ENCODE peak calls at places on chromosomes 16 and 17, in five cellular contexts. K is heart right ventricle, M is lower lobe of right lung, F is A549, C is ascending aorta. B is an unnamed sample. For H3K4me1, the result is how much of the 10 kb centered on the place peaks cover.

GRCh38 chr17:2693561-2694380 is 17.8 kb downstream of the CLUH start:
- DNase-seq in K (no peak), M (no peak), F (no peak), C (no peak), B (no peak)

GRCh38 chr16:79647586-79647985 is 47.0 kb upstream of the MAF start:
- DNase-seq in K (no peak), M (no peak), F (no peak), C (no peak), B (no peak)

GRCh38 chr16:2056681-2057407 is 9.1 kb downstream of the TSC2 start:
- DNase-seq in K (no peak), M (no peak), F (no peak), C (no peak), B (no peak)

GRCh38 chr17:78977992-78978973 is 1.4 kb downstream of the LGALS3BP start:
- DNase-seq in K (no peak), M (no peak), F (no peak), C (no peak), B (peak)

GRCh38 chr17:9022553-9023388 is 1.5 kb downstream of the NTN1 start:
- DNase-seq in K (no peak), M (no peak), F (no peak), C (no peak), B (peak)

GRCh38 chr16:10824111-10824893 is 5.7 kb upstream of the TVP23A start:
- DNase-seq in K (no peak), M (peak), F (no peak), C (no peak), B (no peak)

GRCh38 chr17:49730078-49730786 is 22.5 kb upstream of the SLC35B1 start:
- DNase-seq in K (peak), M (peak), F (no peak), C (peak), B (peak)

GRCh38 chr16:24820522-24820921 is 25.2 kb upstream of the SLC5A11 start:
- DNase-seq in K (no peak), M (no peak), F (no peak), C (no peak), B (no peak)

GRCh38 chr16:8920676-8921625 is 38.8 kb downstream of the LITAFD start:
- DNase-seq in K (no peak), M (no peak), F (no peak), C (no peak), B (no peak)

GRCh38 chr16:74309789-74310781 is 13.5 kb downstream of the PSMD7 start:
- DNase-seq in K (no peak), M (no peak), F (peak), C (no peak), B (no peak)

GRCh38 chr16:85390511-85391174 is 222.5 kb upstream of the GSE1 start:
- DNase-seq in K (peak), M (peak), F (peak), C (no peak), B (peak)

GRCh38 chr17:74008196-74008595 is 195.3 kb upstream of the RPL38 start:
- DNase-seq in K (no peak), M (no peak), F (peak), C (no peak), B (no peak)

GRCh38 chr17:29445844-29446243 is 55.7 kb downstream of the TAOK1 start:
- DNase-seq in K (no peak), M (no peak), F (no peak), C (no peak), B (no peak)

GRCh38 chr17:15981208-15981607 is 18.3 kb downstream of the ZSWIM7 start:
- DNase-seq in K (no peak), M (no peak), F (no peak), C (no peak), B (no peak)

GRCh38 chr16:14215941-14216340 is 144.8 kb downstream of the MRTFB start:
- DNase-seq in K (no peak), M (no peak), F (no peak), C (no peak), B (no peak)

GRCh38 chr17:82849076-82849945 is 9.5 kb upstream of the ZNF750 start:
- DNase-seq in K (no peak), M (no peak), F (no peak), C (no peak), B (no peak)

GRCh38 chr17:30812218-30813177 is 12.0 kb downstream of the CRLF3 start:
- DNase-seq in K (no peak), M (no peak), F (no peak), C (no peak), B (no peak)

GRCh38 chr16:25192096-25192495 is 24.7 kb upstream of the AQP8 start:
- DNase-seq in K (no peak), M (no peak), F (no peak), C (no peak), B (no peak)

GRCh38 chr16:75627856-75628255 is 4.8 kb upstream of the ADAT1 start:
- DNase-seq in K (no peak), M (no peak), F (no peak), C (no peak), B (no peak)

GRCh38 chr17:35931794-35932419 is 1.3 kb upstream of the RDM1 start:
- DNase-seq in K (no peak), M (no peak), F (no peak), C (no peak), B (no peak)

DNA sequence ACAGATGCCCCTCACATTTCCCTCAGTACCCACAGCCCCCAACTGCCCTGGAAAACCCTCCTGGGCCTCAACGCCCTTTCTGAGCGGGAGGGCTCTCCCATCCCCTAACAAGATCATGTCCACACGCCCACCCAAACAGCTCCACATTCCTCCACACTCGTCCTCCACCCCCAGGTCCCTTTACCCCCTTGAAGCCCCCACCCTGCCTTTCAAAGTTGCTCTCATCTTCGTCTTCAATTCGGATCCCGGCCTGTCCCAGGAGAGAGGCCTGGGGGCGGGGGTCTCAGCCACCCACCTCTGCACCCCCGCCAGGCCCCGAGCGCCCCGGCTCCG is 14.3 kb downstream of the HOXB4 start:
- DNase-seq in K (no peak), M (no peak), F (no peak), C (no peak), B (no peak)
- H3K4me3 ChIP-seq in K (no peak), M (peak), F (no peak), C (peak), B (peak)

DNA sequence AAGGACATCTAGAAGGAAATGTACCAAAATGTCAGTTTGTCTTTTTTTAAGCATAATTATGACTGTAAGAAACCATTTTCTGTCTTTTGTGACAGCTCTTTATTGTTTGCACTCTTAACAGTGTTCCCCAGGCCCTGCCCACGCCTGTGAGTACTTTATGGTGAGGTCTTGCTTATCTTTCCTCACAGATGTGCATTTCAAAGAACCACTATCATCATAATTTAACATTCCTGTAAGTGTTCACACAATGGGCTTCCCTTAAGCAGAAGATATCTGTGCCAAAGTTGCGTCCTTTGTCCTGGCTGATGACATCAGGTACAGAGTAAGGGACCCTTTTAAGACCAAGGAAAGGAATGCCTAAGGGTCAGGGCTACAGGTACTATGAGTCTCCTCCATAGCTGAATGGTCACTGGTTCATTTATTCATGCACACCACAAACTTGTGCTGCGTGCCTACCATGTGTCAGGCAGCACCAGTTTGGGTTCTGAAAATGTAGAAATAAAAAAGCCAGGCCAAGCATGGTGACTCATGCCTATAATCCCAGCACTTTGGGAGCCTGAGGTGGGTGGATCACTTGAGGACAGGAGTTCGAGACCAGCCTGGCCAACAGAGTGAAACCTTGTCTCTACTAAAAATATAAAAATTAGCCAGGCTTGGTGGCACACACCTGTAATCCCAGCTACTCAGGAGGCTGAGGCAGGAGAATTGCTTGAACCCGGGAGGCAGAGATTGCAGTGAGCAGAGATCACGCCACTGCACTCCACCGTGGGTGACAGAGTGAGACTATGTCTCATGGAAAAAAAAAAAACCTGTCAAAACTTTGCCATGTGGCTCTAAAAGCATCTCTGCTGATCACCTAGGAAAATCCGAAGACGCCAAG is 55.4 kb upstream of the NLK start:
- DNase-seq in K (no peak), M (no peak), F (no peak), C (no peak), B (no peak)
- H3K27ac ChIP-seq in K (peak), M (no peak), F (no peak), C (no peak), B (peak)

GRCh38 chr16:342455-343213 is 9.9 kb downstream of the AXIN1 start:
- DNase-seq in K (no peak), M (no peak), F (no peak), C (no peak), B (no peak)

GRCh38 chr16:337437-337836 is 15.1 kb downstream of the AXIN1 start:
- DNase-seq in K (no peak), M (no peak), F (no peak), C (no peak), B (no peak)

GRCh38 chr16:337975-338575 is 14.4 kb downstream of the AXIN1 start:
- DNase-seq in K (no peak), M (no peak), F (no peak), C (no peak), B (no peak)

GRCh38 chr16:339680-340079 is 12.8 kb downstream of the AXIN1 start:
- DNase-seq in K (no peak), M (no peak), F (no peak), C (no peak), B (no peak)

DNA sequence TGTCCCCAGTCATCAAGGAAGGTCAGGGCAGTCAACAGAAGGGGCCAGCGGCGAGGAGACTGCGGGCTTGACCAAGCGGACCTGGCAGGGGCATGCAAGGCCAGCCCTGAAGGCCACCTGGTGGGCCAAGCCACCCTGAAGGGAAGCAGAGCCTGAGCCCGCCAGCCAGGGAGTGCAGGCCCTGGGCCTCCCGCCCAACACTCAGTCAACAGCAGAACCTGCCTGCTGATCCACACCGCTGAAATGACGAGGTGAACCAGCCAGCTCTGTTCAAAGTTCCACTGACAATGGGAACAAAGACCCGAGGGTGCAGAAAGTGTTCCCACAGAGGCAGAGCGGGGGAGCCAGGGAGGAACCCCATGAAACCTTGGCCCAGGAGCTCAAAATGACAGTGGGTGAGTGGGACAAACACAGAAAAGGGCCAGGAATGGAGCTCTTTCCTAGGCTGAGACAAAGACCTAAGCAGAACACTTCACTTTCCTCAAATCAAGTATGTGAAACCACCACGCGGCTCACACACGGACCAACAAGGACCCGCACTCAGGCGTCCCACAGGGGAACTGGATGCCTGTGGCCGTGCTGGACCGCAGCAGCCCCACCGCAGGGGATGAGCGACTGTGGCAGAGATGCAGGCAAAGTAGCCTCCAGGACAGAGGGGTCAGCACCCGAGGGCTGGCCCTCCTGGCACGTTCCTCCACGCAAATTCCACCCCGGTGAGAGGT is 12.0 kb downstream of the AXIN1 start:
- DNase-seq in K (no peak), M (no peak), F (no peak), C (no peak), B (no peak)
- H3K4me1 ChIP-seq in K (under half), M (under half), F (under half), C (under half), B (under half)

DNA sequence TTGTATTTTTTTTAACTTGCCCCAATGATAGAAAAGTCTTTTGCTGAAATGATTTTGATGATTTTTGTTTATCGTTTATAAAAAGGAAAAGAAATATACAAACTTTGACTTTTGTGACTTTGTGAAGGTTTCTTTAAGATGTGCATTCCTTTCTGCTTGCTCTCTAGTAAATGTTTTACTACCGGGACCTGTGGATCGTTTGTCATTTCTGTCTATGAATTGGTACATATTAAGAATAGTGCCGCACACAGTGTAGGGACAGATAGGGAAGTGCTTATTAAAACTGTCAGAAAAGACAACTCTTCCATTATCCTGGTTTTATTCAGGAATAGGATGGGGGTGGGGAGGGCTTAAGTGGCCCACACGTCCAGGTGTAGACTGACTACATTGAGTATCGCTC is 8.1 kb upstream of the PSMC5 start:
- DNase-seq in K (no peak), M (no peak), F (no peak), C (no peak), B (no peak)
- H3K4me3 ChIP-seq in K (no peak), M (no peak), F (no peak), C (no peak), B (no peak)

GRCh38 chr17:70073326-70073725 is 1.7 kb upstream of the KCNJ16 start:
- DNase-seq in K (no peak), M (no peak), F (no peak), C (no peak), B (no peak)
- H3K27ac ChIP-seq in K (no peak), M (no peak), F (no peak), C (no peak), B (no peak)

GRCh38 chr17:80860101-80860671 is 131.5 kb upstream of the CHMP6 start:
- DNase-seq in K (no peak), M (peak), F (no peak), C (no peak), B (no peak)
- H3K4me1 ChIP-seq in K (under half), M (under half), F (under half), C (under half), B (under half)

GRCh38 chr17:57004944-57005579 is 27.1 kb downstream of the SCPEP1 start:
- DNase-seq in K (no peak), M (no peak), F (peak), C (no peak), B (no peak)

GRCh38 chr17:57002904-57003303 is 25.0 kb downstream of the SCPEP1 start:
- DNase-seq in K (no peak), M (no peak), F (no peak), C (no peak), B (no peak)

GRCh38 chr17:57008958-57009357 is 31.0 kb downstream of the SCPEP1 start:
- DNase-seq in K (no peak), M (no peak), F (no peak), C (no peak), B (no peak)

GRCh38 chr17:57009737-57010445 is 32.0 kb downstream of the SCPEP1 start:
- DNase-seq in K (peak), M (peak), F (peak), C (no peak), B (peak)

DNA sequence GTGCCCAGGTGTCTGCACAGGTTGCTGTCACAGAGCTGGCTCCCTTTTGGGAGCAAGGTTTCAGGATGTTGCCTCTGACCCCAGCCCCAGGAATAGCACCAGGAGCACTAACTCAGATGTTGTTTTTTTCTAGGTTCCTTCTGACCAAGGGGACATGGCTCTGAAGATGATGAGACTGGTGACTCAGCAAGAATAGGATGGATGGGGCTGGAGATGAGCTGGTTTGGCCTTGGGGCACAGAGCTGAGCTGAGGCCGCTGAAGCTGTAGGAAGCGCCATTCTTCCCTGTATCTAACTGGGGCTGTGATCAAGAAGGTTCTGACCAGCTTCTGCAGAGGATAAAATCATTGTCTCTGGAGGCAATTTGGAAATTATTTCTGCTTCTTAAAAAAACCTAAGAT is 28.1 kb downstream of the SCPEP1 start:
- DNase-seq in K (no peak), M (no peak), F (no peak), C (no peak), B (no peak)
- H3K4me3 ChIP-seq in K (no peak), M (no peak), F (no peak), C (no peak), B (no peak)

GRCh38 chr16:89344846-89345577 is 127.5 kb downstream of the ZNF778 start:
- DNase-seq in K (no peak), M (no peak), F (no peak), C (no peak), B (no peak)
- H3K27ac ChIP-seq in K (no peak), M (peak), F (peak), C (no peak), B (peak)

GRCh38 chr16:27232875-27233605 is 29.7 kb downstream of the KDM8 start:
- DNase-seq in K (no peak), M (peak), F (no peak), C (no peak), B (no peak)

GRCh38 chr16:27232061-27232841 is 28.9 kb downstream of the KDM8 start:
- DNase-seq in K (no peak), M (peak), F (no peak), C (no peak), B (no peak)

GRCh38 chr16:27229891-27230470 is 26.7 kb downstream of the KDM8 start:
- DNase-seq in K (no peak), M (peak), F (no peak), C (no peak), B (no peak)

GRCh38 chr16:27230562-27230991 is 27.3 kb downstream of the KDM8 start:
- DNase-seq in K (no peak), M (peak), F (no peak), C (no peak), B (no peak)

GRCh38 chr16:27231692-27232060 is 28.4 kb downstream of the KDM8 start:
- DNase-seq in K (no peak), M (peak), F (no peak), C (no peak), B (no peak)
- H3K4me1 ChIP-seq in K (under half), M (half or more), F (under half), C (under half), B (half or more)

DNA sequence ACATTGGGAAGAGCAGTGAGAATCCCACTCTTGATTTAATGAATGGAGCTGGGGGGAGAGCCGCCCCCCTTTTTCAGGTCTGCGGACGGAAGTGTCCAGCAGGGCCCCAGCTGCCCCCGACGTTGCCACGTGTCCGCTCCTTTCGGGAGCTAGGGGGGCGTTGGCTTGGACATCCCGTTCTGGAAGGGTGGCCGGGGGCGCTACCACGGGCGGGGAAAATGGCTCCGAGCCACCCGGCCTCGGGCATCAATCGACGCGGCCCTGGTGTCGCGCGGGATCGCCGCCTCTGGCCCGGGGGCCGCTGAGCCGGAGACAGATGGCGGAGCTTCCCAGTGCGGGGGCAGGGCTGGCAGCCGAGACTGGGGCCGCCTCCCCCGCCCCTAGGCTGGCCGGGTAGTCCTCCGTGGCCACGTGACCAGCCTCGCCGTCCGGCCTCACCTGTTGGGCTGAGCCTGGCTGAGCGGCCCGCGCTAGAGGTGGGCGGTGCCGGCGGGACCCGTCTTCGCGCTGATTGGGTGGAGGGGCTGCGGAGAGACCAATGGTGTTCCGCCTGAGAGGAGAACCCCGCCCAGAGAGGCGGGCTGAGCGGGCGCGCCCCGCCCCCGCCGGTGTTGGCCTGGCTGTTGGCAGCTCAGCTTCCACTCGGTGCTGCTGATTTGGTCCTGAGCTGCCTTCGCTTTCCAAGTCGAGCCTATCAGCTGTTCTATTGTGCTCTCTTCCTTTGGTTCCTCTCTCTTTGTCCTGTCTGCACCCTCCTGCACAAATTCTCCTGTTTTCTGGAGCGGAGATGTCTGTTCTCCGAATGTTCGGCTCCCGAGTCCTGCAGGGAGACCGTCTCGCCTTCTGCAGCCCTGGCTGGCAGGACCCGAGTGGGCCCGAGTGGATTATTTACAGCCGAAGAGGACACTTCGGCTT is 8.3 kb downstream of the HS3ST3B1 start:
- DNase-seq in K (peak), M (peak), F (peak), C (peak), B (peak)
- H3K4me3 ChIP-seq in K (peak), M (peak), F (no peak), C (peak), B (peak)